ENCODE peak calls at places on chromosome 4, in nine cellular contexts. M, W, L, S, O, U, T, X and V are unnamed samples.

GRCh38 chr4:138759508-138759907 is 256.1 kb upstream of the NOCT start:
- DNase-seq in M (no peak), W (no peak), L (no peak), S (no peak), O (no peak), U (no peak), T (no peak), X (no peak), V (no peak)

GRCh38 chr4:57424231-57424897 is 314.2 kb upstream of the IGFBP7 start:
- DNase-seq in M (no peak), W (no peak), L (no peak), S (no peak), O (no peak), U (no peak), T (no peak), X (no peak), V (no peak)

GRCh38 chr4:154082760-154083530 is 294.1 kb upstream of the SFRP2 start:
- DNase-seq in M (no peak), W (peak; percentile 35), L (no peak), S (no peak), O (no peak), U (no peak), T (no peak), X (no peak), V (no peak)

GRCh38 chr4:28443786-28444412 is 1583.3 kb downstream of the STIM2 start:
- DNase-seq in M (no peak), W (no peak), L (no peak), S (no peak), O (no peak), U (no peak), T (no peak), X (peak; percentile 49), V (no peak)

GRCh38 chr4:188958346-188958745 is 819.1 kb downstream of the TRIML1 start:
- DNase-seq in M (no peak), W (no peak), L (no peak), S (no peak), O (no peak), U (no peak), T (no peak), X (no peak), V (no peak)

GRCh38 chr4:32440391-32440790 is 1720.2 kb downstream of the PCDH7 start:
- DNase-seq in M (no peak), W (no peak), L (no peak), S (no peak), O (no peak), U (no peak), T (no peak), X (peak; percentile 12), V (no peak)

GRCh38 chr4:16530688-16531635 is 304.7 kb upstream of the TAPT1 start:
- DNase-seq in M (no peak), W (no peak), L (no peak), S (no peak), O (no peak), U (no peak), T (no peak), X (no peak), V (no peak)

GRCh38 chr4:1564535-1565375 is 119.4 kb downstream of the FAM53A start:
- DNase-seq in M (no peak), W (no peak), L (no peak), S (peak; percentile 58), O (no peak), U (no peak), T (no peak), X (no peak), V (no peak)

GRCh38 chr4:143393195-143393594 is 56.5 kb downstream of the GAB1 start:
- DNase-seq in M (no peak), W (no peak), L (no peak), S (no peak), O (no peak), U (no peak), T (no peak), X (no peak), V (no peak)

GRCh38 chr4:143391261-143391660 is 54.6 kb downstream of the GAB1 start:
- DNase-seq in M (no peak), W (no peak), L (no peak), S (no peak), O (no peak), U (no peak), T (no peak), X (no peak), V (no peak)

GRCh38 chr4:143390764-143391163 is 54.1 kb downstream of the GAB1 start:
- DNase-seq in M (peak; percentile 21), W (no peak), L (no peak), S (no peak), O (no peak), U (no peak), T (no peak), X (no peak), V (no peak)

GRCh38 chr4:143389543-143390195 is 53.0 kb downstream of the GAB1 start:
- DNase-seq in M (no peak), W (no peak), L (no peak), S (no peak), O (no peak), U (no peak), T (no peak), X (no peak), V (no peak)

GRCh38 chr4:143391895-143392294 is 55.2 kb downstream of the GAB1 start:
- DNase-seq in M (no peak), W (no peak), L (no peak), S (no peak), O (no peak), U (peak; percentile 54), T (no peak), X (no peak), V (no peak)
- H3K27ac ChIP-seq in M (no peak overlapping the region), W (no peak overlapping the region), L (no peak overlapping the region), S (peak overlapping the region; percentile 30), O (peak overlapping the region; percentile 15), U (no peak overlapping the region), T (peak overlapping the region; percentile 25), X (no peak overlapping the region), V (no peak overlapping the region)

GRCh38 chr4:190016369-190017289 is 10.4 kb downstream of the FRG2 start:
- DNase-seq in M (no peak), W (no peak), L (no peak), S (peak; percentile 71), O (no peak), U (no peak), T (no peak), X (no peak), V (no peak)

GRCh38 chr4:190018201-190018920 is 8.7 kb downstream of the FRG2 start:
- DNase-seq in M (no peak), W (no peak), L (no peak), S (peak; percentile 57), O (no peak), U (no peak), T (no peak), X (no peak), V (no peak)

GRCh38 chr4:190019023-190019858 is 7.8 kb downstream of the FRG2 start:
- DNase-seq in M (no peak), W (no peak), L (no peak), S (peak; percentile 78), O (no peak), U (no peak), T (no peak), X (no peak), V (no peak)

GRCh38 chr4:190017357-190018200 is 9.5 kb downstream of the FRG2 start:
- DNase-seq in M (no peak), W (no peak), L (no peak), S (peak; percentile 73), O (no peak), U (no peak), T (no peak), X (no peak), V (no peak)

GRCh38 chr4:190020790-190021717 is 6.0 kb downstream of the FRG2 start:
- DNase-seq in M (peak; percentile 17), W (no peak), L (peak; percentile 30), S (peak; percentile 82), O (no peak), U (no peak), T (peak; percentile 52), X (peak; percentile 74), V (no peak)
- H3K27me3 ChIP-seq in M (peaks cover 68% of the 10 kb centered on the region), W (peaks cover 45% of the 10 kb centered on the region), L (peaks cover 30% of the 10 kb centered on the region), S (peaks cover 73% of the 10 kb centered on the region), O (peaks cover 5% of the 10 kb centered on the region), U (peaks cover 47% of the 10 kb centered on the region), T (peaks cover 53% of the 10 kb centered on the region), X (peaks cover 6% of the 10 kb centered on the region), V (peaks cover 38% of the 10 kb centered on the region)

DNA sequence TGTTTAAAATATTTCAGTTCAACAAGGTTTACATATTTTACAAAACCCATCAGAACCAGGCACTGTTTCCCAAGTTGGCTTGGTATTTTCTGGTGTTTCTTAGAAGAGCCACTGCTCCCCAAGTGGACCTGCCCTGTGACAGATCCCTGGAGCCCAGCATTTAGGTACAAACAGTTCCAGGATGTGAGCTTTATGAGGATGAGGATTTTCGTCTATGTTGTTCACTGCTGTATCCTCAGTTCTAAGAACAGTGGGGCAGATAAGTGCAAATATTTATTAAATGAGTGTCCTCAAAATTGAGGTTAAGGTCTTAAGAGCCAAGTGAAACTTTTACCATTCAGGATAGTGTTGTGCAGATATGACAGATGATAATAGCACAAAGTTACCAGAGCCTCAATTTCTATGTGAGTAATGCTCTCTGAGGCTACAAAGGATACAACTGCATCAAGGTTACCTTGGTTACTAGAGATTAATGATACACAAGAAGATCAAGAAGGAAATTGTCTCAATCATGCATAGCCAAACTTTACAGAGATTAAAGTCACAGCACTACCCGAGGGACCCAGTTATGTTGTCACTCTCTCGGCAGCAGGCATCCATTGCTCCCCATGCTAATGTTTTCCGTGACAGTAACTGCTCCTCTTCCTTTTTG is 37.5 kb downstream of the ANXA3 start:
- DNase-seq in M (no peak), W (no peak), L (no peak), S (no peak), O (no peak), U (no peak), T (no peak), X (no peak), V (no peak)
- H3K27ac ChIP-seq in M (no peak overlapping the region), W (no peak overlapping the region), L (peak overlapping the region; percentile 21), S (no peak overlapping the region), O (no peak overlapping the region), U (no peak overlapping the region), T (peak overlapping the region; percentile 63), X (no peak overlapping the region), V (no peak overlapping the region)

GRCh38 chr4:4874254-4874653 is 14.8 kb downstream of the MSX1 start:
- DNase-seq in M (no peak), W (no peak), L (no peak), S (no peak), O (no peak), U (no peak), T (no peak), X (no peak), V (no peak)

GRCh38 chr4:4875611-4876010 is 16.1 kb downstream of the MSX1 start:
- DNase-seq in M (no peak), W (no peak), L (no peak), S (no peak), O (no peak), U (no peak), T (no peak), X (no peak), V (no peak)

GRCh38 chr4:4880492-4880891 is 21.0 kb downstream of the MSX1 start:
- DNase-seq in M (no peak), W (no peak), L (no peak), S (no peak), O (no peak), U (no peak), T (no peak), X (no peak), V (no peak)

GRCh38 chr4:4875147-4875546 is 15.7 kb downstream of the MSX1 start:
- DNase-seq in M (no peak), W (no peak), L (no peak), S (no peak), O (no peak), U (no peak), T (no peak), X (no peak), V (no peak)

DNA sequence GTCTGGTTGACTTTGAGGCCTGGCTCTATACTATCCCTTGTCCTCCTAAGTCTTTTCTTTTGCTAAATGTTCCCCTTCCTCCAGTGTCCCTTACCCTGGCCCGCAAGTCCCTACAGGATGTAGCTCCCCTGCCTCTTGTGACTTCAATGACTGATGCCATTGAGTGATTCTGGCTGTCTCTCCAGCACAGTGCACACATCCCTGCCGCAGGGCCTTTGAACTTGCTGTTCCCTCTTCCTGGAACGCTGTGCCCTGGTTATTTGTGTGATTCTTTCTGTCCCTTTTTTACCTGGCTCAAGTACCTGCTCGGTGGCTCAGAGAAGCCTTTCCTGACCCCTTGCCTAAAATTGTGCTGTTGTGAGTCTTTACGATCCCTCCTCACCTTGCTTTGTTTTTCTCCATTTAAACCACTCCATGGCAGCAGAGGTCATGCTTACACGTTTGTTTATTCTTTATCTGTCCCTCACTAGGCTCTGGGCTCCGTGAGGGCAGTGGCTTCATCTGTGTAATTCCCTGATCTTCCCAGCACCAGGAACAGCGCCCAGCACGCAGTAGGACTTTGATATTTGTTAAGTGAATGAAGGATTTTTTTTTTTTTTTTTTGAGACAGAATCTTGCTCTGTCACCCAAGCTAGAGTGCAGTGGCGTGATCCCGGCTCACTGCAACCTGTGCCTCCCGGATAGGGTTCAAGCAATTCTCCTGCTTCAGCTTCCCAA is 17.6 kb downstream of the MSX1 start:
- DNase-seq in M (no peak), W (no peak), L (no peak), S (no peak), O (no peak), U (no peak), T (no peak), X (no peak), V (no peak)
- H3K27me3 ChIP-seq in M (peaks cover 79% of the 10 kb centered on the region), W (peaks cover 40% of the 10 kb centered on the region), L (peaks cover 10% of the 10 kb centered on the region), S (peaks cover 90% of the 10 kb centered on the region), O (peaks cover 6% of the 10 kb centered on the region), U (peaks cover 39% of the 10 kb centered on the region), T (peaks cover 67% of the 10 kb centered on the region), X (peaks cover 15% of the 10 kb centered on the region), V (peaks cover 56% of the 10 kb centered on the region)